ENCODE peak calls at places on chromosomes 11 and 22, in ten cellular contexts. W is amniotic stem cell; T is adipocyte; X is heart right ventricle; O is activated T-cell treated with anti-CD3 and anti-CD28 coated beads for 4 hours; P is CD8-positive, alpha-beta memory T cell; H is frontal cortex; V is H7; Z is KG1; R is BE2C. M is an unnamed sample.

GRCh38 chr22:39959640-39960447 is at the start of gene TMA7B:
- DNase-seq in W (no peak), T (peak), X (no peak), O (no peak), P (peak), H (no peak), V (peak), Z (no peak), R (peak), M (no peak)

GRCh38 chr11:64868904-64869570 is 9.4 kb downstream of the EHD1 start:
- DNase-seq in W (no peak), T (peak), X (peak), O (no peak), P (peak), H (peak), V (peak), Z (no peak), R (no peak), M (no peak)

GRCh38 chr11:60991457-60991856 is 20.0 kb downstream of the CD6 start:
- DNase-seq in W (no peak), T (no peak), X (no peak), O (no peak), P (peak), H (no peak), V (no peak), Z (no peak), R (no peak), M (no peak)

GRCh38 chr22:48708558-48709245 is 1119.0 kb downstream of the BRD1 start:
- DNase-seq in W (no peak), T (no peak), X (no peak), O (no peak), P (no peak), H (no peak), V (peak), Z (no peak), R (no peak), M (no peak)

GRCh38 chr11:13110929-13111812 is 102.1 kb downstream of the RASSF10 start:
- DNase-seq in W (no peak), T (no peak), X (peak), O (no peak), P (no peak), H (peak), V (no peak), Z (no peak), R (peak), M (no peak)

GRCh38 chr11:97349201-97349600 is 959.4 kb downstream of the JRKL start:
- DNase-seq in W (no peak), T (no peak), X (no peak), O (no peak), P (no peak), H (no peak), V (no peak), Z (no peak), R (no peak), M (no peak)

GRCh38 chr11:96213500-96213899 is 129.5 kb downstream of the MAML2 start:
- DNase-seq in W (peak), T (peak), X (peak), O (no peak), P (no peak), H (no peak), V (no peak), Z (no peak), R (no peak), M (no peak)

GRCh38 chr11:90222152-90222458 is 744 bp downstream of the CHORDC1 start:
- DNase-seq in W (no peak), T (no peak), X (no peak), O (no peak), P (no peak), H (no peak), V (no peak), Z (no peak), R (no peak), M (no peak)

GRCh38 chr11:74010306-74010981 is 1.6 kb upstream of the UCP3 start:
- DNase-seq in W (no peak), T (no peak), X (no peak), O (no peak), P (no peak), H (no peak), V (peak), Z (no peak), R (no peak), M (no peak)

GRCh38 chr11:75384438-75385080 is 14.8 kb upstream of the RPS3 start:
- DNase-seq in W (peak), T (peak), X (peak), O (peak), P (peak), H (peak), V (peak), Z (peak), R (peak), M (peak)

GRCh38 chr11:115098037-115098436 is 406.2 kb downstream of the CADM1 start:
- DNase-seq in W (no peak), T (no peak), X (no peak), O (no peak), P (no peak), H (no peak), V (no peak), Z (no peak), R (no peak), M (no peak)

GRCh38 chr22:45302751-45303150 is 7.0 kb upstream of the FAM118A start:
- DNase-seq in W (no peak), T (no peak), X (no peak), O (no peak), P (no peak), H (no peak), V (no peak), Z (no peak), R (no peak), M (no peak)

GRCh38 chr11:64581057-64581523 is 9.9 kb upstream of the SLC22A12 start:
- DNase-seq in W (no peak), T (no peak), X (no peak), O (no peak), P (no peak), H (no peak), V (no peak), Z (no peak), R (no peak), M (no peak)

GRCh38 chr11:59216654-59217640 is 4.2 kb upstream of the MPEG1 start:
- DNase-seq in W (no peak), T (peak), X (peak), O (no peak), P (no peak), H (no peak), V (no peak), Z (peak), R (no peak), M (no peak)